ENCODE peak calls at places on chromosomes 7 and 10, in eight cellular contexts. M is lower lobe of right lung, Z is PC-3, J is GM12864, X is breast epithelium, I is ascending aorta, P is ovary, T is fibroblast of mammary gland. O is an unnamed sample.

GRCh38 chr10:116186273-116186672 is 86.7 kb downstream of the GFRA1 start:
- DNase-seq in M (no peak), Z (no peak), J (no peak), X (no peak), I (no peak), P (no peak), T (no peak), O (no peak)

GRCh38 chr10:119406888-119407777 is 135.4 kb downstream of the RGS10 start:
- DNase-seq in M (no peak), Z (no peak), J (no peak), X (no peak), I (no peak), P (no peak), T (no peak), O (no peak)

GRCh38 chr10:96501985-96502384 is 11.7 kb downstream of the TLL2 start:
- DNase-seq in M (no peak), Z (peak), J (no peak), X (no peak), I (no peak), P (no peak), T (peak), O (no peak)

GRCh38 chr7:160958-161725 is 31.2 kb upstream of the FAM20C start:
- DNase-seq in M (peak), Z (no peak), J (no peak), X (no peak), I (no peak), P (no peak), T (no peak), O (no peak)

GRCh38 chr7:4613855-4614548 is 68.1 kb upstream of the FOXK1 start:
- DNase-seq in M (peak), Z (no peak), J (no peak), X (no peak), I (no peak), P (no peak), T (peak), O (no peak)

GRCh38 chr7:115059312-115059711 is 137.4 kb downstream of the MDFIC start:
- DNase-seq in M (no peak), Z (no peak), J (no peak), X (no peak), I (no peak), P (no peak), T (no peak), O (peak)

GRCh38 chr7:46864711-46865110 is 717.2 kb downstream of the TNS3 start:
- DNase-seq in M (no peak), Z (no peak), J (no peak), X (no peak), I (no peak), P (no peak), T (no peak), O (no peak)

GRCh38 chr10:90930070-90930837 is 9.4 kb upstream of the ANKRD1 start:
- DNase-seq in M (no peak), Z (peak), J (no peak), X (peak), I (no peak), P (no peak), T (peak), O (no peak)

GRCh38 chr10:121171825-121172224 is 320.7 kb downstream of the WDR11 start:
- DNase-seq in M (no peak), Z (no peak), J (no peak), X (no peak), I (no peak), P (no peak), T (no peak), O (no peak)

GRCh38 chr10:27448926-27449325 is 55.2 kb upstream of the RAB18 start:
- DNase-seq in M (no peak), Z (peak), J (no peak), X (no peak), I (no peak), P (no peak), T (peak), O (peak)

GRCh38 chr7:137634356-137634755 is 212.4 kb downstream of the DGKI start:
- DNase-seq in M (no peak), Z (peak), J (no peak), X (no peak), I (no peak), P (no peak), T (no peak), O (no peak)

GRCh38 chr7:130982160-130982638 is 248.2 kb upstream of the KLF14 start:
- DNase-seq in M (no peak), Z (peak), J (peak), X (no peak), I (no peak), P (no peak), T (peak), O (no peak)

GRCh38 chr10:97842658-97843295 is 6.9 kb upstream of the GOLGA7B start:
- DNase-seq in M (no peak), Z (peak), J (no peak), X (no peak), I (no peak), P (no peak), T (no peak), O (no peak)

GRCh38 chr7:74656421-74656910 is 1.1 kb upstream of the GTF2I start:
- DNase-seq in M (no peak), Z (peak), J (no peak), X (peak), I (no peak), P (peak), T (peak), O (no peak)

GRCh38 chr7:129343099-129343700 is 91.0 kb upstream of the STRIP2 start:
- DNase-seq in M (no peak), Z (peak), J (no peak), X (no peak), I (no peak), P (no peak), T (peak), O (peak)

GRCh38 chr7:3722396-3722846 is 421.4 kb downstream of the SDK1 start:
- DNase-seq in M (no peak), Z (no peak), J (no peak), X (no peak), I (no peak), P (peak), T (no peak), O (no peak)

GRCh38 chr7:105707381-105707780 is 126.1 kb upstream of the EFCAB10 start:
- DNase-seq in M (no peak), Z (no peak), J (no peak), X (no peak), I (no peak), P (no peak), T (no peak), O (no peak)

GRCh38 chr7:105711726-105712402 is 130.6 kb upstream of the EFCAB10 start:
- DNase-seq in M (no peak), Z (no peak), J (no peak), X (no peak), I (no peak), P (no peak), T (no peak), O (no peak)

GRCh38 chr7:105705427-105705826 is 124.1 kb upstream of the EFCAB10 start:
- DNase-seq in M (no peak), Z (no peak), J (no peak), X (peak), I (no peak), P (no peak), T (no peak), O (no peak)

GRCh38 chr7:105707967-105708580 is 126.8 kb upstream of the EFCAB10 start:
- DNase-seq in M (no peak), Z (no peak), J (no peak), X (no peak), I (no peak), P (no peak), T (no peak), O (no peak)

GRCh38 chr7:105708681-105709080 is 127.4 kb upstream of the EFCAB10 start:
- DNase-seq in M (no peak), Z (no peak), J (no peak), X (no peak), I (no peak), P (no peak), T (no peak), O (no peak)
- H3K4me3 ChIP-seq in M (no peak), Z (no peak), J (no peak), X (no peak), I (no peak), P (no peak), T (no peak), O (no peak)

GRCh38 chr10:114821915-114822770 is 563 bp downstream of the FHIP2A start:
- DNase-seq in M (peak), Z (peak), J (no peak), X (peak), I (no peak), P (peak), T (peak), O (no peak)
- TF ChIP-seq CTCF in M (peak), Z (no peak), J (no peak), X (no peak), I (no peak), P (no peak), T (no peak), O (no peak)

GRCh38 chr10:4677296-4678021 is 148.5 kb upstream of the AKR1E2 start:
- DNase-seq in M (no peak), Z (peak), J (no peak), X (no peak), I (no peak), P (no peak), T (peak), O (no peak)
- H3K4me3 ChIP-seq in M (no peak), Z (peak), J (no peak), X (no peak), I (no peak), P (no peak), T (peak), O (no peak)

GRCh38 chr10:6936931-6937330 is 356.9 kb upstream of the PRKCQ start:
- DNase-seq in M (no peak), Z (no peak), J (no peak), X (no peak), I (no peak), P (no peak), T (no peak), O (no peak)
- TF ChIP-seq CTCF in M (no peak), Z (no peak), J (no peak), X (no peak), I (no peak), P (no peak), T (no peak), O (no peak)

DNA sequence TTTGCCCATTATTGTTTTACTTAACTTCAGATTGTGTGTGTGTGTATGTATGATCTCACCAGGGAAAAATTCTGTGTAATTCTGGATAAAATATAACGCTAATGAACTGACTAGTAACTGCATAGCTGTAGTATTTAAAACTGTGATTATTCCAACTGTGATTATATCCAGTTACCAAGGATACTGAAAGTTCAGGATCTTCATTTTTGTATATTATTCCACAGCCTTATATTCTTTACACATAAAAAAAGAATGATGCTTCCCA is 2.9 kb downstream of the TWIST1 start:
- DNase-seq in M (no peak), Z (peak), J (no peak), X (no peak), I (no peak), P (no peak), T (peak), O (no peak)
- H3K4me3 ChIP-seq in M (no peak), Z (peak), J (no peak), X (peak), I (peak), P (peak), T (peak), O (no peak)

GRCh38 chr10:62243647-62243997 is 25.0 kb downstream of the RTKN2 start:
- DNase-seq in M (no peak), Z (no peak), J (no peak), X (no peak), I (no peak), P (no peak), T (no peak), O (no peak)

GRCh38 chr10:62248465-62248864 is 20.2 kb downstream of the RTKN2 start:
- DNase-seq in M (no peak), Z (peak), J (no peak), X (no peak), I (no peak), P (no peak), T (peak), O (no peak)

GRCh38 chr10:62249974-62250373 is 18.7 kb downstream of the RTKN2 start:
- DNase-seq in M (no peak), Z (peak), J (no peak), X (no peak), I (no peak), P (no peak), T (no peak), O (no peak)

GRCh38 chr10:62244088-62244487 is 24.6 kb downstream of the RTKN2 start:
- DNase-seq in M (no peak), Z (no peak), J (no peak), X (no peak), I (no peak), P (no peak), T (no peak), O (no peak)

DNA sequence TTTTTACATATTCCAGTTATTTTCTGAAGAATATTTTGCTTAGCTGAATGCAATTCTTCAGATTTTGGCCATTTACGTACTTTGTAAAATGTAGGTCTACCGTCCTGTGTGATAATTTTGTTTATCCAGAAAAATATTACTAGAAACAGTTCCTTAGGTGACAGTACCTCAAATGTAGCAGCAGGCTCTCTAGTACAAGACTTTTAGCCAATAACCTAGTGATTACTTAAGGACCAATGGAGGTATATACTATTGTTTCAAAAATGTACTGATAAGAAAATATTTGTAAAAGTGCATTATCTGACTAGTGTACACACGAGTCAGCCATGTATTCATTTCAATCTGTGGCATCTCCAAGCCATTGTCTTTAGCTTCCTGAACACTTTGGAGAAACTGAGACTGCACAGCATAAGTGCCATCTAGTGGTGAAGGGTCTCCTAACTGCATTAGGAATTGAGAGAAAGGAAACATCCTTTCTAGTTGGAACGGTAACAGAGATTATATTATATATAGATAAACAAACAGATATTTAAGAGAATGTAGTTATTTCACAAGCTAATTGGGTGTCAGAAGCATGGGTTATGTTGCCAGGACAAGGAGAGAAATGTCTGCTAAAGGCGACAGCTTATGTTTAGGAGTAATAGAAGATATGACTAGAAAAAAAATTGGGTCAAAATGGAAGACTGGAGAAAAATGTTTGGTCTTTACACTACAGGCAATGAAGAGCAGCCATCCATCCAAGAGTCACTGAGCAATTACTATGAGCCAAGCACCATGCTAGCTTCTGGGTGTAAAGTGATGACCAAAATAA is 23.7 kb downstream of the RTKN2 start:
- DNase-seq in M (no peak), Z (peak), J (peak), X (no peak), I (no peak), P (no peak), T (peak), O (no peak)
- TF ChIP-seq CTCF in M (peak), Z (peak), J (peak), X (peak), I (peak), P (peak), T (peak), O (peak)